ENCODE peak calls at places on chromosomes 3 and 15, in ten cellular contexts. P is H9; M is GM12864; E is fibroblast of mammary gland; X is left ventricle myocardium inferior; B is uterus; W is astrocyte; G is CD4-positive, alpha-beta T cell; D is cardiac muscle cell; R is ovary. U is an unnamed sample.

GRCh38 chr15:88470625-88471372 is 3.3 kb downstream of the MRPS11 start:
- DNase-seq in P (no peak), M (no peak), E (no peak), X (no peak), B (no peak), W (no peak), G (no peak), D (no peak), R (no peak), U (no peak)

GRCh38 chr3:159232966-159233365 is 431.1 kb downstream of the MFSD1 start:
- DNase-seq in P (no peak), M (no peak), E (peak), X (no peak), B (no peak), W (no peak), G (no peak), D (no peak), R (no peak), U (no peak)

GRCh38 chr15:77002436-77002835 is 7.5 kb downstream of the PSTPIP1 start:
- DNase-seq in P (no peak), M (no peak), E (no peak), X (no peak), B (no peak), W (peak), G (no peak), D (no peak), R (no peak), U (no peak)

GRCh38 chr3:149736180-149737100 is 15.8 kb downstream of the COMMD2 start:
- DNase-seq in P (no peak), M (no peak), E (peak), X (no peak), B (no peak), W (peak), G (no peak), D (peak), R (no peak), U (peak)

GRCh38 chr3:194306109-194306686 is 44.9 kb downstream of the CPN2 start:
- DNase-seq in P (peak), M (peak), E (no peak), X (no peak), B (no peak), W (no peak), G (peak), D (no peak), R (no peak), U (no peak)

GRCh38 chr3:52845157-52845556 is 10.3 kb upstream of the MUSTN1 start:
- DNase-seq in P (no peak), M (no peak), E (peak), X (peak), B (peak), W (no peak), G (no peak), D (peak), R (no peak), U (peak)

GRCh38 chr3:9395570-9396300 is 1.7 kb upstream of the SETD5 start:
- DNase-seq in P (no peak), M (no peak), E (no peak), X (no peak), B (no peak), W (no peak), G (no peak), D (peak), R (no peak), U (peak)

GRCh38 chr3:172347895-172348680 is 100.2 kb downstream of the GHSR start:
- DNase-seq in P (no peak), M (no peak), E (no peak), X (no peak), B (no peak), W (no peak), G (no peak), D (no peak), R (no peak), U (no peak)

GRCh38 chr3:62475940-62476339 is 102.6 kb upstream of the FEZF2 start:
- DNase-seq in P (no peak), M (no peak), E (no peak), X (no peak), B (no peak), W (no peak), G (no peak), D (no peak), R (no peak), U (no peak)

GRCh38 chr15:73374599-73374998 is 5.8 kb upstream of the HCN4 start:
- DNase-seq in P (no peak), M (no peak), E (no peak), X (peak), B (no peak), W (no peak), G (no peak), D (no peak), R (no peak), U (no peak)

GRCh38 chr15:81911572-81911971 is 134.2 kb downstream of the MEX3B start:
- DNase-seq in P (no peak), M (no peak), E (no peak), X (peak), B (no peak), W (no peak), G (no peak), D (no peak), R (no peak), U (no peak)

GRCh38 chr15:100349696-100350433 is 8.1 kb upstream of the ADAMTS17 start:
- DNase-seq in P (peak), M (peak), E (peak), X (peak), B (peak), W (peak), G (peak), D (peak), R (peak), U (peak)

GRCh38 chr3:183254816-183255730 is 2.0 kb downstream of the B3GNT5 start:
- DNase-seq in P (no peak), M (no peak), E (peak), X (no peak), B (no peak), W (peak), G (no peak), D (no peak), R (no peak), U (peak)

GRCh38 chr15:31442203-31443090 is 115.8 kb downstream of the KLF13 start:
- DNase-seq in P (no peak), M (no peak), E (peak), X (no peak), B (no peak), W (peak), G (no peak), D (peak), R (no peak), U (peak)

GRCh38 chr3:127622772-127623576 is 6.0 kb upstream of the PODXL2 start:
- DNase-seq in P (no peak), M (no peak), E (no peak), X (no peak), B (no peak), W (no peak), G (no peak), D (no peak), R (no peak), U (no peak)

GRCh38 chr3:195757827-195758226 is 37.0 kb downstream of the MUC20 start:
- DNase-seq in P (no peak), M (no peak), E (no peak), X (no peak), B (no peak), W (no peak), G (no peak), D (no peak), R (no peak), U (no peak)

GRCh38 chr3:148078659-148079058 is 619.0 kb upstream of the AGTR1 start:
- DNase-seq in P (no peak), M (no peak), E (no peak), X (no peak), B (no peak), W (no peak), G (no peak), D (no peak), R (no peak), U (no peak)

GRCh38 chr15:75727031-75727531 is 14.4 kb upstream of the CSPG4 start:
- DNase-seq in P (no peak), M (no peak), E (no peak), X (no peak), B (no peak), W (no peak), G (no peak), D (no peak), R (no peak), U (no peak)

GRCh38 chr3:52406231-52406661 is 38.7 kb downstream of the SEMA3G start:
- DNase-seq in P (no peak), M (no peak), E (no peak), X (peak), B (no peak), W (no peak), G (no peak), D (no peak), R (peak), U (no peak)

GRCh38 chr15:32029862-32030781 is at the start of gene CHRNA7:
- DNase-seq in P (peak), M (no peak), E (peak), X (peak), B (no peak), W (peak), G (no peak), D (peak), R (peak), U (peak)

GRCh38 chr3:129794319-129795201 is 99.0 kb downstream of the TMCC1 start:
- DNase-seq in P (peak), M (no peak), E (peak), X (peak), B (no peak), W (peak), G (no peak), D (peak), R (peak), U (peak)

GRCh38 chr3:52327486-52328290 is 11.6 kb downstream of the DNAH1 start:
- DNase-seq in P (no peak), M (no peak), E (no peak), X (no peak), B (no peak), W (no peak), G (no peak), D (no peak), R (no peak), U (no peak)

GRCh38 chr3:128170866-128171516 is 17.7 kb downstream of the EEFSEC start:
- DNase-seq in P (no peak), M (no peak), E (peak), X (no peak), B (peak), W (peak), G (no peak), D (peak), R (peak), U (peak)

GRCh38 chr3:33915796-33916589 is 117.6 kb downstream of the PDCD6IP start:
- DNase-seq in P (no peak), M (peak), E (peak), X (no peak), B (no peak), W (peak), G (no peak), D (peak), R (no peak), U (peak)

DNA sequence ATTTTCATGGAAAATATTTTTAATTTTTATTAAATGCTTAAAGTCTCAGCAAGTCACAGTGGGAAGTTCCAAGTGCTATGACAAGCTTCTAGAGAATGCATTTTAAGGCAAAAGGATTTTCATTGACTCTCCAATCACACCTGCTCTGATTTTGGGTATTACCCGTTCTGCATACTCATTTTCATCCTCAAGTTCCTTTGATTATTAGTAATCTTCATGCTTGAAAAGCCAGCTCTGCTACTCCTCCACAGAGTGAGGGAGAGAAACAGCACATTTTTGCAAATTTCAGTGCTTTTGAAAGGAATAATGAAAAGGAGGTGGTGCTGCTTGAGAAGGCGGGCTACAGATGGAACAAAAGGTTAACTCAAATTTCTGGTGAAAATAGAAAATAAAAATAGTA is 450.7 kb downstream of the NSUN3 start:
- DNase-seq in P (no peak), M (no peak), E (no peak), X (no peak), B (no peak), W (no peak), G (no peak), D (no peak), R (no peak), U (no peak)
- TF ChIP-seq CTCF in P (no peak), M (no peak), E (no peak), X (no peak), B (no peak), W (no peak), G (no peak), D (no peak), R (no peak), U (no peak)

GRCh38 chr3:4721511-4721911 is 228.4 kb downstream of the ITPR1 start:
- DNase-seq in P (no peak), M (no peak), E (peak), X (no peak), B (no peak), W (peak), G (no peak), D (peak), R (no peak), U (peak)

GRCh38 chr3:4720316-4721075 is 227.3 kb downstream of the ITPR1 start:
- DNase-seq in P (peak), M (no peak), E (peak), X (peak), B (peak), W (peak), G (peak), D (peak), R (peak), U (peak)

GRCh38 chr3:4719011-4719649 is 226.0 kb downstream of the ITPR1 start:
- DNase-seq in P (no peak), M (no peak), E (no peak), X (no peak), B (no peak), W (no peak), G (no peak), D (no peak), R (no peak), U (no peak)

GRCh38 chr3:4723921-4724698 is 231.0 kb downstream of the ITPR1 start:
- DNase-seq in P (no peak), M (no peak), E (no peak), X (no peak), B (no peak), W (no peak), G (no peak), D (no peak), R (no peak), U (no peak)

DNA sequence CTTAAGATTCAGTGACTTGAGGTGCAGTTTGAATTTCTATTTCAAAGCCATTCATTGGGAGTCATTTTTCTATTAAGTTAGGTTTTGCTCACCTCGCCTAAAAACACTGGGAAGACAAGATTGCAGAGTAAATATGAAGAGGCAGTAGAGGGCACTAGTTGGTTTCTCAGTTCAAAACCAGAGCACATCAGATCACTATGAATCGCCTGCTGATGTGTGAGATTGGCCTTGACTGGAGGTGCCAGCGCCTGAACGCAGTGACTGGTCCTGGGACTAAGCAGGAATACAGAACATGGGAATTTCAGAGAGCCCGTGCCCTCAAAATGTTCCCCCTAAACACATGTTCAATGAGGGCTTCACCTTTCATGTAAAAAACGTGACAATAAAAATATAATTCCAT is 229.0 kb downstream of the ITPR1 start:
- DNase-seq in P (no peak), M (peak), E (peak), X (no peak), B (no peak), W (peak), G (no peak), D (peak), R (peak), U (peak)
- TF ChIP-seq CTCF in P (peak), M (peak), E (peak), X (peak), B (peak), W (no peak), G (no peak), D (peak), R (peak), U (peak)

GRCh38 chr15:89899303-89899946 is 5.6 kb upstream of the AP3S2 start:
- DNase-seq in P (no peak), M (no peak), E (no peak), X (no peak), B (no peak), W (no peak), G (no peak), D (no peak), R (no peak), U (no peak)

GRCh38 chr15:89899951-89900567 is 6.3 kb upstream of the AP3S2 start:
- DNase-seq in P (no peak), M (no peak), E (no peak), X (no peak), B (no peak), W (no peak), G (no peak), D (no peak), R (no peak), U (no peak)

GRCh38 chr15:89900849-89901248 is 7.1 kb upstream of the AP3S2 start:
- DNase-seq in P (no peak), M (no peak), E (no peak), X (peak), B (no peak), W (no peak), G (no peak), D (no peak), R (no peak), U (no peak)

GRCh38 chr15:89898628-89899302 is 5.0 kb upstream of the AP3S2 start:
- DNase-seq in P (peak), M (peak), E (peak), X (no peak), B (no peak), W (peak), G (peak), D (peak), R (no peak), U (peak)

DNA sequence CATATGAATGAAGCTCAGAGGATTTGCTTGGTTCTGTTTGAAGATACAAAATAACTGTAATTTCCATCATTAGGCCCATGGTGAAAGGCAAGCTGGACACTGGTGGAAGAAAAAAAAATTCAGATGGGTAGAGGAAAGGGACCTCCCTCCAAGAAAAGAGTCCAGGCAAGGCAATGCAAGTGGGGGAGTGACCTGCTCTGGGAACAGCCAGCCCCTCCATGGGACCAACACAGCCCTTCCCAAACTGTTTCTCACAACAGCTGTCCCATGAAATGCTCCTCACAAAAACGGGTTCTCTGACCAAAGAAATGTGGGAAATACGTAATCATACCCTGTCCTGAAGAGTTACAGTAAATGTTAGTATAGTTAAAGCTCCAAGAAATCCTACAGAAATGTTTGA is 4.4 kb upstream of the AP3S2 start:
- DNase-seq in P (no peak), M (no peak), E (no peak), X (no peak), B (no peak), W (no peak), G (no peak), D (no peak), R (no peak), U (no peak)
- TF ChIP-seq CTCF in P (no peak), M (no peak), E (no peak), X (no peak), B (no peak), W (no peak), G (no peak), D (no peak), R (no peak), U (no peak)

DNA sequence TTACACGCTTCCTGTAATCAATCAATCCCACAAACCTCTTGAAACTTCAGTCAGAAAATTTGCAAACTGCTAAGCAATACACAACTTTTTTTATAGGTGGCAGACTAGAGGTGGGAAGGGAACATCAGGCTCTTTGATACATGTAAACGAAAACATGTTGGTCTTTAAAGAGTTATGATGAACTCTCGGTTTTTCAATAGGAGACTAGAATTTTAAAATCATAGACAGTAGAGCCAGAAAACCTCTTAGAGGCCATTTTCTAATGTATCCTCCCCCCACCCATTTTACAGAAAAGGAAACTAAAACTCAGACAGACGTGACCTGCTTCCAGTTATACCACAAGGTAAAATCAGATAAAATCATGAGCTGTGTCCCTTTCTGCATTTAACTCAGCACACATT is 179.1 kb upstream of the LPP start:
- DNase-seq in P (no peak), M (no peak), E (no peak), X (no peak), B (no peak), W (no peak), G (no peak), D (no peak), R (no peak), U (no peak)
- TF ChIP-seq CTCF in P (no peak), M (no peak), E (peak), X (peak), B (no peak), W (no peak), G (peak), D (peak), R (no peak), U (no peak)

GRCh38 chr3:37801966-37802365 is 59.7 kb upstream of the CTDSPL start:
- DNase-seq in P (no peak), M (no peak), E (no peak), X (no peak), B (no peak), W (no peak), G (no peak), D (no peak), R (no peak), U (no peak)

GRCh38 chr3:37808656-37809055 is 53.0 kb upstream of the CTDSPL start:
- DNase-seq in P (no peak), M (no peak), E (no peak), X (no peak), B (no peak), W (no peak), G (no peak), D (no peak), R (no peak), U (no peak)

GRCh38 chr3:37806505-37807291 is 55.0 kb upstream of the CTDSPL start:
- DNase-seq in P (no peak), M (no peak), E (no peak), X (no peak), B (no peak), W (no peak), G (no peak), D (no peak), R (no peak), U (no peak)

GRCh38 chr3:37800022-37800493 is 61.6 kb upstream of the CTDSPL start:
- DNase-seq in P (no peak), M (no peak), E (no peak), X (no peak), B (no peak), W (peak), G (no peak), D (no peak), R (no peak), U (no peak)

GRCh38 chr3:37803726-37804469 is 57.8 kb upstream of the CTDSPL start:
- DNase-seq in P (no peak), M (no peak), E (no peak), X (no peak), B (no peak), W (no peak), G (no peak), D (no peak), R (no peak), U (no peak)
- TF ChIP-seq CTCF in P (peak), M (no peak), E (no peak), X (no peak), B (no peak), W (no peak), G (no peak), D (peak), R (no peak), U (no peak)

DNA sequence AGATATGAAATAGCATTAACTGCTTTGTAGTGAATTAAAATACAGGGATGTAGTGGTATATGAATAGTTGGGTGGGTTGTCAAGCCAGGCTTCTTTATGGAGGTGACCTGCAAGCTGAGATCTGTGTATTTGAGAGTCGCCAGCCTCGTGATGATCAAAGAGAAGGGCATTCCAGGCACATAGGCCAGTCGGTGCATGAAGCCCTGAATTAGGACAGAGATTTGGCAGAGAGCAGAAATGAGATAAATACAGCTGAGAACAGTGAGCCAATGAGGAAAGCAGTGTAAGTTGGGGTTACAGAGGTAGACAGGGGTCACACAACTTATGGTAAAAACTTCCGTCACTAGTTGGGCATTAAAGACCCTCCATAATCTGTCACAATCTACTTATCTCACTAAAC is 641.9 kb downstream of the OTOL1 start:
- DNase-seq in P (no peak), M (no peak), E (no peak), X (peak), B (no peak), W (no peak), G (no peak), D (no peak), R (no peak), U (no peak)
- TF ChIP-seq CTCF in P (no peak), M (no peak), E (no peak), X (no peak), B (no peak), W (no peak), G (no peak), D (no peak), R (no peak), U (no peak)